ENCODE peak calls at places on chromosomes 5 and 9, in five cellular contexts. P is dorsolateral prefrontal cortex; N is heart right ventricle; Y is WERI-Rb-1; C is effector memory CD4-positive, alpha-beta T cell. I is an unnamed sample.

GRCh38 chr9:655875-656274 is 185.6 kb upstream of the DMRT1 start:
- DNase-seq in C (no peak), Y (no peak), N (peak), P (peak), I (no peak)

GRCh38 chr5:140497897-140498296 is 49.6 kb upstream of the EIF4EBP3 start:
- DNase-seq in N (no peak), Y (no peak), P (no peak), C (no peak), I (no peak)

GRCh38 chr9:95935861-95936578 is 60.5 kb downstream of the ERCC6L2 start:
- DNase-seq in Y (no peak), N (no peak), C (no peak), P (no peak), I (no peak)

GRCh38 chr5:29811914-29812679 is 1381.4 kb upstream of the CDH6 start:
- DNase-seq in Y (peak), P (no peak), N (no peak), C (no peak), I (no peak)

GRCh38 chr5:112049738-112050137 is 292.7 kb upstream of the NREP start:
- DNase-seq in N (no peak), Y (no peak), C (no peak), P (no peak), I (no peak)

GRCh38 chr9:136814725-136815421 is 7.1 kb downstream of the RABL6 start:
- DNase-seq in P (no peak), Y (no peak), C (no peak), N (no peak), I (no peak)

GRCh38 chr5:132082329-132083023 is 8.9 kb downstream of the CSF2 start:
- DNase-seq in Y (no peak), P (no peak), C (no peak), N (no peak), I (no peak)

GRCh38 chr9:34521406-34522045 is 1.3 kb downstream of the ENHO start:
- DNase-seq in Y (no peak), P (no peak), C (no peak), N (no peak), I (no peak)

GRCh38 chr5:8912106-8912505 is 633.8 kb downstream of the SEMA5A start:
- DNase-seq in Y (no peak), N (no peak), C (no peak), P (no peak), I (no peak)

GRCh38 chr9:22622823-22623222 is 176.2 kb downstream of the DMRTA1 start:
- DNase-seq in P (no peak), Y (peak), C (no peak), N (no peak), I (no peak)

GRCh38 chr5:142617416-142617815 is 68.5 kb downstream of the FGF1 start:
- DNase-seq in N (no peak), C (no peak), Y (no peak), P (no peak), I (no peak)
- H3K27ac ChIP-seq in N (no peak), C (no peak), Y (no peak), P (no peak), I (no peak)

DNA sequence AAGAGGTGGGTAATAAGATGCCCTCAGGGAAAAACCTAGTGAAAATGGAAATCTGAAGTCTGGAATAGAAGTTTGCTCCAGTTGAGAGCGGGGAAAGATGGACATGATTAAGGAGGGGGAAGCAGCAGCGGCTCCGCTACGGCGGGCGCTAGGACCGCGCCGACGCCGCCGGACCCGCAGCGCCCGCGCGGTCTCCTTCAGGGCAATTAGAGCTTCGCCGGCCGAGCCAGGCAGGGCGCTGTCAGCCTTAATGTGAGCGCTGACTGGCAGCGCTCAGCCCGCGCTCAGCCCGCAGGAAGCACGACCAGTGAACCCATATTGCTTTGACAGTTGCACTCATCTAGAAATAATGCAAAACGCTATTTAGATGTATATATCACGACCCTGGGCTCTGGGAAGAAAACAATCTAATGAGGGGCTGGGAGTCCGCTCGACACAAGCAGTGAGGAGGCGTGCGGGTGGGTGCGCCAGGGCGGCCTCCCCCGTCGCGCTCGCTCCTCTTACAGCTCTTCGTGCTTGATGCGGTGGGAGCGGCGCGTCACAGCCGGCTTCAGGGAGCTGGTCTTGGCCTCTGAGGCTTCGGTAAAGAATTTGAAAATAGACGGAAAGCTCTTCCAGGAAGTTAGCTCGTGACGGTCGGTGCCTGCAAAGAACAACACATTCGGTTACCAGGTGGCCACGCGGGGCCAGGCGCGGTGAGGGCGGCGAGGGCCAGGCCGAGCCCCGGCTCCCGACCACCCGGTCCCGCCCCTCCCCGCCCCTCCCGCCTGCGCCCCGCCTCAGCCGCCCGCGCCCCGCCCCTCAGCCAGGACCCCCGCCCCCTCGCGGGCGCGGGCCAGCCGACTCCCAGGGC is 37.7 kb downstream of the NR2F1 start:
- DNase-seq in Y (peak), N (peak), P (peak), C (peak), I (peak)
- H3K27ac ChIP-seq in Y (peak), N (peak), P (peak), C (peak), I (peak)

GRCh38 chr5:28495876-28496275 is 1457.5 kb upstream of the CDH9 start:
- DNase-seq in N (no peak), Y (no peak), C (no peak), P (no peak), I (no peak)
- H3K27ac ChIP-seq in N (no peak), Y (no peak), C (no peak), P (no peak), I (no peak)

DNA sequence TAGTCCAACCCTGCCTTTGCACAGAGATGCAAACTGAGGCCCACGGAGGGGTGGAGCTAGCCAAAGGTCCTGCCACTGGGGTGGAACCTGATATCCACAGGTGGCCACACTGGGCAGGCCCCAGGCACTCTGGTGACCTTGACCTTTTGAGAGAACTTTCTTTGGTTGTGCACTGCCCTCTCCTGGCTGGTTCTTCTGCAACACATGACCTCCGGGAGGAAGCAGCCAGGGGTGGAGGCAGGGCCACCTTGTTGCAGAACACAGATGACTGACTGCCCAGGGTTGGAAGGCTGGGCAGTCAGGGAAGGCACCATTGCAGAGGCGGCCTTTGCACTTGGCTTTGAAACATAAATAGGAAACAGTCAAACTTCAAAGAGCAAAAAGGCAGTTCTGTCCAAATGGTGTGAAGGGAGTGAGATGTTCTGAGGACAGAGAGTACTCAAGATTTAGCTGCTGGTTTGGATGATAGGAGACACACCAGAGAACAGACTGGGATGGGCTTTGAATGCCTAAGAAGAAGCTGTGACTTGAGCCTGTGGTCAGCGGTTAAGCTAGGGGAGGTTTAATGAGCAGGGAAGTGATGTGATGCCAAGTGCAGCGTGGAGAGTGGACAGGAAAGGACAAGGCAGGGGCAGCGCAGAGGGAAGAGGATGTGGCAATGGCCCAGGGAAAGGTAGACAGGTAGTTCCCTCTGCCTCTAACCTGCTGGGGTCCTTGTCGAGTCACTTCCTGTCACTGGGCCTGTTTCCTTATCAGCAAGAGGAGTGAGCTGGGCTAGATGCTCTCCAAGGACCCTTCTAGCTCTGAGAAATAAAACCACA is 6.8 kb upstream of the TCOF1 start:
- DNase-seq in P (peak), Y (peak), N (peak), C (peak), I (peak)
- H3K27ac ChIP-seq in P (peak), Y (no peak), N (no peak), C (no peak), I (no peak)

GRCh38 chr9:38067892-38068615 is 973 bp downstream of the SHB start:
- DNase-seq in N (peak), C (no peak), P (no peak), Y (no peak), I (no peak)

GRCh38 chr9:38067611-38067891 is 1.5 kb downstream of the SHB start:
- DNase-seq in C (no peak), Y (peak), P (no peak), N (peak), I (no peak)

GRCh38 chr9:38068616-38068865 is 486 bp downstream of the SHB start:
- DNase-seq in C (no peak), Y (peak), N (peak), P (no peak), I (peak)

GRCh38 chr9:38066167-38066906 is 2.7 kb downstream of the SHB start:
- DNase-seq in C (no peak), P (no peak), N (no peak), Y (peak), I (no peak)

GRCh38 chr9:38066907-38067610 is 2.0 kb downstream of the SHB start:
- DNase-seq in Y (peak), C (no peak), P (no peak), N (peak), I (peak)
- H3K27ac ChIP-seq in Y (peak), C (no peak), P (peak), N (peak), I (peak)

GRCh38 chr9:132769895-132770774 is 99.9 kb downstream of the GTF3C4 start:
- DNase-seq in Y (no peak), N (peak), C (peak), P (no peak), I (peak)
- H3K27ac ChIP-seq in Y (no peak), N (peak), C (peak), P (peak), I (peak)

DNA sequence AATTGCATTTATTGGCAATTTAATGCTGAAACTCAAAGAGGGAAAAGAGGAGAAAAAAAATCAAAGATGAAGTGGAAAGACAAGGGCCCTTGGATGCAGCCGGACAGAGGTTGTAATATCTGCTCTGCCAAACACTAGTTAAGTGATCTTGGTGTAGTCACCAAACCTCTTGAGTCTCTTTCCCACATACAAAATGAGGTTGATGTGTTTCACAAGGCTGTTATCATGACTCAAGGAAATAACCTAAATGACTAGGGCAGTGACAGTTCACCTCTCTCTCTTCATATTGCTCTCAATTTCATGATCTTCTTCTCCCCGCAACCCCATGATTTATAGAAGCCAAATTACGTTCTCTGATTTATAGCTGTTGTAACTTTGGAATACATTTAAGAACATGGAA is 44.9 kb downstream of the PIK3R1 start:
- DNase-seq in Y (no peak), P (no peak), C (no peak), N (no peak), I (no peak)
- H3K27ac ChIP-seq in Y (no peak), P (peak), C (no peak), N (peak), I (peak)

GRCh38 chr9:124263158-124263557 is 5.4 kb downstream of the NEK6 start:
- DNase-seq in N (no peak), C (no peak), Y (no peak), P (no peak), I (no peak)
- H3K27ac ChIP-seq in N (no peak), C (no peak), Y (no peak), P (no peak), I (no peak)

DNA sequence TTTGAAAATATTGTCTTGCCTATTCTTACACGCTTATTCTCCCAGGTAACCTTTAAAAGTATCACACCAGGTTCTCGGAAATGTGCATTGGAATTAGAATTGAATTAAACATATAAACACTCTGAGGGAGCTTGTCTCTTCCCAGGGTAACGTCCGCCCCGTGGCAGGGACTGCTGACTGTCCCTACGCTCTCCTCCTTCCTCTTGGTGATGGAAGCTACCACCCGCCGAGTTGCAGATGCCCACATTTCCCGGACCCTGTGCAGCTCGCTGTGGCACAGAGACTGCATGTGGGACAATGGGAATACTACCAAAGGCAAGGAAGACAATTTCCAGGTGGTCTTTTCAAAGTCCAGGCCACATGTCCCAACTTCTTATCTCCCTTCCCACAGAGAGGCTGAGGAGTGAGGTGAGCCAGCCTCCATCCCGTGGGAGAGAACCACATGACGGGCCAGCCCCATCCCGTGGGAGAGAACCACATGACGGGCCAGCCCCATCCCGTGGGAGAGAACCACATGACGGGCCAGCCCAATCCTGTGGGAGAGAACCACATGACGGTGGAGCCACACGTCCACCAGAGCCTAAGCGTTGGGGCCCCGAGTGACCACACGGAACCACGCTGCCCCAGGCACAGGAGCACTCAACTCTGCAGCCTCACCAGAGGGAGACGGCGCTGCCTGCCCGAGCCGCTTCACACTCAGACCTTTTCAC is 249.4 kb upstream of the IRX1 start:
- DNase-seq in Y (no peak), C (no peak), P (no peak), N (no peak), I (no peak)
- H3K27ac ChIP-seq in Y (no peak), C (no peak), P (no peak), N (no peak), I (no peak)